ENCODE peak calls at places on chromosome 12, in nine cellular contexts. A is lung, F is foreskin fibroblast, N is GM06990, L is adrenal gland, B is tibial nerve, R is skeletal muscle cell, T is heart right ventricle, H is AG10803. M is an unnamed sample.

GRCh38 chr12:4984971-4985370 is 58.7 kb upstream of the KCNA5 start:
- DNase-seq in R (no peak), L (no peak), T (no peak), N (no peak), A (no peak), H (no peak), B (no peak), F (no peak), M (no peak)

GRCh38 chr12:39643052-39643451 is 23.4 kb upstream of the ABCD2 start:
- DNase-seq in T (no peak), N (no peak), R (no peak), L (no peak), B (no peak), H (no peak), A (no peak), F (no peak), M (no peak)

GRCh38 chr12:3034067-3034750 is 43.0 kb upstream of the TSPAN9 start:
- DNase-seq in L (peak), A (peak), R (peak), B (peak), T (peak), H (peak), N (peak), F (peak), M (peak)

GRCh38 chr12:49706351-49707126 is 666 bp downstream of the FMNL3 start:
- DNase-seq in R (no peak), H (peak), A (peak), T (peak), F (peak), L (peak), N (peak), B (peak), M (peak)

GRCh38 chr12:123528858-123529257 is 4.7 kb downstream of the RILPL1 start:
- DNase-seq in B (no peak), H (no peak), A (no peak), F (no peak), T (no peak), N (no peak), L (no peak), R (no peak), M (no peak)

GRCh38 chr12:131529196-131530040 is 181.5 kb upstream of the SFSWAP start:
- DNase-seq in B (no peak), L (no peak), R (no peak), A (no peak), N (no peak), F (no peak), T (no peak), H (no peak), M (no peak)

GRCh38 chr12:112998997-112999767 is 20.9 kb downstream of the OAS2 start:
- DNase-seq in T (no peak), F (no peak), B (no peak), N (peak), H (no peak), A (no peak), R (no peak), L (no peak), M (peak)

GRCh38 chr12:100473716-100474150 is at the start of gene NR1H4:
- DNase-seq in B (no peak), F (peak), A (no peak), R (no peak), N (no peak), H (peak), L (peak), T (no peak), M (no peak)

GRCh38 chr12:104516821-104517220 is 60.1 kb downstream of the CHST11 start:
- DNase-seq in L (no peak), B (no peak), F (no peak), T (no peak), R (no peak), H (no peak), A (no peak), N (no peak), M (no peak)

GRCh38 chr12:49260831-49261363 is 4.0 kb upstream of the TUBA1C start:
- DNase-seq in L (no peak), A (no peak), R (no peak), B (no peak), N (no peak), T (no peak), H (no peak), F (no peak), M (no peak)

GRCh38 chr12:113097716-113098427 is 37.7 kb downstream of the RASAL1 start:
- DNase-seq in R (no peak), L (peak), B (peak), H (no peak), F (no peak), N (no peak), A (no peak), T (peak), M (no peak)

GRCh38 chr12:131831021-131831571 is 2.9 kb downstream of the MMP17 start:
- DNase-seq in N (no peak), T (no peak), R (no peak), F (peak), L (no peak), A (no peak), B (no peak), H (no peak), M (no peak)

GRCh38 chr12:120290541-120291312 is 976 bp downstream of the RNU4-2 start:
- DNase-seq in B (no peak), R (no peak), T (no peak), L (peak), N (no peak), F (no peak), A (peak), H (peak), M (peak)

GRCh38 chr12:25615119-25615518 is 62.0 kb upstream of the LMNTD1 start:
- DNase-seq in A (no peak), B (no peak), L (peak), H (peak), F (peak), T (no peak), N (no peak), R (peak), M (no peak)

GRCh38 chr12:70254225-70254624 is 11.0 kb downstream of the CNOT2 start:
- DNase-seq in B (no peak), H (no peak), T (no peak), N (no peak), R (no peak), F (no peak), L (no peak), A (no peak), M (no peak)

GRCh38 chr12:132259364-132259871 is 70.0 kb downstream of the GALNT9 start:
- DNase-seq in N (no peak), B (no peak), L (no peak), T (peak), R (no peak), H (no peak), A (no peak), F (no peak), M (no peak)

GRCh38 chr12:30573145-30573544 is 122.5 kb downstream of the IPO8 start:
- DNase-seq in T (no peak), R (no peak), N (no peak), H (no peak), B (no peak), A (no peak), L (no peak), F (no peak), M (no peak)

GRCh38 chr12:94202245-94203180 is 54.1 kb downstream of the PLXNC1 start:
- DNase-seq in H (no peak), R (no peak), T (no peak), A (no peak), B (no peak), N (no peak), L (no peak), F (no peak), M (no peak)

DNA sequence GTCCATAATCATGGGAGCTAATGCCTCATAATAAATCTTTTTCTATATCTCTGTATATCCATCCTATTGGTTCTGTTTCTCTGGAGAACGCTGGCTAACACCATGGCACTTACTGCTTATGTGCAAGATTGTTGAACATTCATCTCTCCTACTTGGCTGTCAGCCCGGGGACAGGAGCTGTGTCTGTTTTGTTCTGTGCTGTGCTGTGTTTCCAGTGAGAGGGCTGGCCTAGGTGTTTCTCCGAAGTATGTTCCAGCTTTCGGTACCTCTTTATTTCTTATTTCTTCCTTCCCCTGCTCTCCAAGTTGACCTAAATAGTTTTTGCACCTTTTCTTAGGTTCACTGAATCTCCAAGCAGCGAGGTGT is 18.8 kb upstream of the NR4A1 start:
- DNase-seq in B (peak), R (no peak), F (peak), L (peak), A (peak), H (peak), N (no peak), T (no peak), M (peak)
- H3K4me3 ChIP-seq in B (peak), R (peak), F (peak), L (peak), A (no peak), H (peak), N (no peak), T (peak), M (peak)

DNA sequence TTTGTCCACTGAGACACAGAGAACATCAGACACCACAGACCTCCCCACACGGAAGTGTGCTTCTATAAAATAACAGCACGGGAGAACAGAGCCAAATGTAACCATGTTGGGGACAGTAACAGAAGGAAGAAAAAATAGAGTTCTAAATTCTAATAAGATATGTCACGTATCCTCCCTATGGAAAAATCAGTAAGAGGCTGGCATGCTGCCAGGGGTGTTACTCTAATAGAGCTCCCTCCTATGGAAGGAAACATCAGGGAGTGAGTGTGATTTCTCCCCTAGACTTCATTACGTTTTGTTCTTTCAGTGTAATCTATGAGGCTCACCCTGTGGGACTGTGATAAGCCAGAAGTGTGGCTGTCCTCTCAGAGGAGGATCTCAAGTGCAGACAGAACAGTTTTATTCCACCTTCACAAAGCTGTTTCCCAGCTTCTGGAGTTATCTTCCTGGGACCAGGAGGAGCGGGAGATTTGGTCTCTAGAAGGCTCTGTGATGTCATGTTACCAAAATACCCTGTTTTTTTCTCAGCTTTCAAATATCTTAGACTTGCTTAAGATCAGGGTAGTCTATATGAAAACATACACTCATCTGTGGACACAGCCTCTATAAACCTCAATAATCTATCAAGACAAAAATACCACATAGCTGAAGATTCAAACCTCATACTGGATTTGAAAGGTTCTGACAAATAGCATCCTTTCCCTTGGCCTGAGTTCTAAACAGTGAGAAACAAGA is 69.3 kb downstream of the ZFC3H1 start:
- DNase-seq in A (no peak), H (no peak), T (no peak), R (no peak), B (no peak), L (no peak), F (no peak), N (no peak), M (no peak)
- H3K4me3 ChIP-seq in A (no peak), H (no peak), T (peak), R (no peak), B (no peak), L (no peak), F (no peak), N (no peak), M (no peak)

DNA sequence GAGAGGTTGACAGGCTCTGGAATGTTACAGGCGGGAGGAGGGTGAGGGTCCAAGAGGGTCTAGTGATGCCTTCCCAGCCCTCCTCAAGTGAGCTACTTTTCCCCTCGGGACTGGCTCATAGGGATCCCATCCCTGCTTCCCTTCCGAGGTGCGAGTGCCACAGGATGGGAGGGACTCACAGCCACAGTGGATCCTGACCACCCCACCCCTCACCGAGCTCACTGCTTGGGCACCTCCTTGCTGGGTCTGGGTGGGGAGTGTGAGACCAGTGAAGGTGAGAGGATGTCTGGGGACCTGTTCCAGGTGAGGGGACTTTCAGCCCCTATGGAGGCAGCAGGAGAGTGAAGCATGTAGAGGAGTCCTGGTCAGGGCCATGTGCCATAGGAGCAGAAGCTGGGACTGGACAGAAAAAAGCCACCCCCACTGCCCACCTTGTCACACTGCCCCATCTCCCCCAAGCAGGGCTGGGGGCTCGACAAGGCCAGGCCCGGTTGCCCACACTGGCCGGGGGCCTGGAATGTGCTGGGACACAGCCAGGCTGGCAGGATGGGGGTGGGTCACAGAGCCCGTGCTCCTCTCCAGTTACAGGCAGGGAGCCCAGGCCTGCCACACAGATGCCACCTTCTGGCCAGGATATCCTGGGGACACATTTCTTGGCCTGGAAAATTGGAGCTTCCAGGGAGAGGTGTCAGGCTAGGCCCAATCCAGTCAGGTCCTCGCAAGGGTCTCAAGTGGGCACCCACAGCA is 1.7 kb upstream of the TNS2 start:
- DNase-seq in R (no peak), F (peak), T (peak), L (peak), A (peak), B (no peak), N (no peak), H (peak), M (peak)
- H3K4me3 ChIP-seq in R (peak), F (peak), T (peak), L (peak), A (peak), B (peak), N (no peak), H (peak), M (peak)

DNA sequence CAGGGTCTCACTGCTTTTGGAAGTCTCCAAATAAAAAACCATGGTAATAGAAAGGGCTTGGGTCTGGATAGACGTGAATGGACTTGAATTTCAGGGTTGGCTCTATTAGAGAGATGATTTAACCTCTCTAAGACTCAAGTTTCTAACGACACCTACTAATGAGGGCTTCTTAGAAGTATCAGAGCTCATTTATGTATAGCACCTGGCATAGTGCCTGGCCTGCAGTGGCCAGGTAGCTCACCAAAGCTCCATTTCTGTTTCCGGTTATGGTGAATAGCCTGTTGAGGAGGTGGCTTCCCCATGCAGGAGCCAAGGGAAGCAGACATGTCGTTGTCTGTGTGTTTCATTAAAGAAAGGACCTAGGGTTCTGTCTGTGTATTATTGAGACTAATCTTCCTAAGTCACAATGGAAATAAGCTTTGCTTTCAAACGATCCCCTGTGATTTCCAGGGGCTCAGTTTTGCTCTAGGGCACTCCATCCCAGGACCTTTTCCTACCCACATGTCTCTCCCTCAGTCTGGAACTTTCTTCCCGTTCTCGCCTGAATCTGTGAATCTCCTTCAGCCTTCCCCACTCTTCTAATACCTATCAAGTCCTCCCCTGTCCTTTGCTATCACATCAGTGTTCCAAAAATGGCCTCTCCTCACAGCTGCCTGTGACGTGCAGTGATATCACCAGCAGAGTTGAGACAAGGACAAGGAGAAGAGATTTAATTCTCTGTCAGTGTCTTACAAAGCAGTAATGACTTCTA is 108.8 kb downstream of the ETV6 start:
- DNase-seq in T (no peak), B (no peak), N (no peak), H (no peak), F (no peak), L (no peak), R (no peak), A (no peak), M (no peak)
- H3K4me3 ChIP-seq in T (no peak), B (no peak), N (no peak), H (no peak), F (no peak), L (peak), R (no peak), A (no peak), M (no peak)

GRCh38 chr12:89662623-89663022 is 46.0 kb downstream of the ATP2B1 start:
- DNase-seq in L (no peak), N (no peak), H (peak), R (no peak), F (no peak), B (no peak), T (no peak), A (no peak), M (no peak)

GRCh38 chr12:89657090-89657489 is 51.5 kb downstream of the ATP2B1 start:
- DNase-seq in A (no peak), L (no peak), N (no peak), F (no peak), R (no peak), B (no peak), T (no peak), H (no peak), M (no peak)

GRCh38 chr12:89655851-89656250 is 52.8 kb downstream of the ATP2B1 start:
- DNase-seq in F (no peak), L (no peak), B (no peak), H (no peak), R (no peak), A (no peak), T (no peak), N (no peak), M (no peak)

GRCh38 chr12:89661706-89662330 is 46.8 kb downstream of the ATP2B1 start:
- DNase-seq in B (no peak), T (no peak), H (no peak), F (no peak), R (no peak), L (no peak), N (no peak), A (no peak), M (no peak)

GRCh38 chr12:89657739-89658138 is 50.9 kb downstream of the ATP2B1 start:
- DNase-seq in F (no peak), H (no peak), A (no peak), N (no peak), L (no peak), B (no peak), T (no peak), R (no peak), M (no peak)
- H3K4me3 ChIP-seq in F (no peak), H (no peak), A (no peak), N (no peak), L (no peak), B (no peak), T (no peak), R (no peak), M (no peak)

GRCh38 chr12:32756476-32757158 is 920 bp upstream of the YARS2 start:
- DNase-seq in N (no peak), F (no peak), T (no peak), L (no peak), B (no peak), A (no peak), R (no peak), H (no peak), M (no peak)
- H3K4me3 ChIP-seq in N (no peak), F (peak), T (peak), L (no peak), B (peak), A (no peak), R (peak), H (peak), M (no peak)

GRCh38 chr12:108637631-108638030 is 3.9 kb upstream of the SELPLG start:
- DNase-seq in T (no peak), H (no peak), N (no peak), A (no peak), R (no peak), B (no peak), L (no peak), F (no peak), M (no peak)

GRCh38 chr12:108634225-108634795 is 616 bp upstream of the SELPLG start:
- DNase-seq in L (no peak), B (no peak), H (no peak), A (peak), N (no peak), R (no peak), T (no peak), F (no peak), M (peak)

GRCh38 chr12:108637222-108637621 is 3.5 kb upstream of the SELPLG start:
- DNase-seq in B (no peak), H (no peak), L (no peak), N (no peak), R (no peak), T (no peak), F (no peak), A (no peak), M (no peak)

GRCh38 chr12:108635201-108635996 is 1.7 kb upstream of the SELPLG start:
- DNase-seq in R (no peak), L (no peak), T (no peak), F (no peak), H (peak), B (no peak), N (peak), A (no peak), M (peak)

DNA sequence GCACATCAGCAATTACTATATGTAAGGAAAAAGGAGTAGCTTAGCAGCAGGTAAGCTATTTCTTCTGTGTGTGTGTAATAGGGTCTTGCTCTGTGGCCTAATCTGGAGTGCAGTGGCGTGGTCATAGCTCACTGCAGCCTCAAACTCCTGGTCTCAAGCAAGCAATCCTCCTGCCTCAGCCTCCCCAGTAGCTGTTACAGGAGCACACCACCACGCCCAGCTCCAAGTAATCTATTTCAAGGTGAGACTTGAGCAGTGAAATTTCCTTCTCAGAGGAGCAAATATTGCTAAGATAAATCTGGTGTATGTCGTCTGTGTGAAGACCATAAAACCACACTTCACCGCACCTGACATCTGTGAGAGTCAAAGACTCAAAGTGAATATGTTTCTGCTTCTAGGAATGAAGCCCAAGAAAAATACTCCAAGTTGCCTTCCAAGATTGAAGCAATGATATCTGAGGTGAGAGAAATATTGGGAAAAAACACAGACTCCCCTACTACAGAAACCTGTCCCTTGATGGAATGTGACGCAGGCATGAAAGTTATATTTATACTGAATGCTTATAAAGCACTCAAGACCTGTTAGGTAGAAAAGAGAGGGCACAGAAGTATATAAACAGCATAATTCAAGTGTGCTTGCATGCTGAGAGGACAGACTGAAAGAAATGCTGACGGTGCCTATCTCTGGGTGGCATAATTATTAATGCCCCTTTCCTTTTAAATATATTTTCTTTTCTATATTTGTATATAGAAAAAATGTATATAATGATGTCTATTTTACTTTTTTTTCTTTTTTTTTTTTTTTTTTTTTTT is 2.5 kb upstream of the SELPLG start:
- DNase-seq in L (no peak), T (no peak), B (no peak), F (no peak), H (no peak), A (no peak), R (no peak), N (peak), M (no peak)
- H3K4me3 ChIP-seq in L (no peak), T (no peak), B (no peak), F (no peak), H (no peak), A (no peak), R (no peak), N (peak), M (no peak)

M was measured in transverse colon.